ENCODE peak calls at places on chromosomes 6 and 20, in eight cellular contexts. One of them, this sample, is unnamed.

GRCh38 chr6:144469144-144469575 is 184.0 kb downstream of the UTRN start:
- DNase-seq in psoas muscle: no peak
- DNase-seq in IMR-90: no peak
- DNase-seq in GM13977: peak
- DNase-seq in K562: no peak
- DNase-seq in hepatocyte: no peak
- DNase-seq in GM12864: no peak
- DNase-seq in HL-60: no peak
- DNase-seq in this sample: no peak

GRCh38 chr6:131381694-131382093 is 191.3 kb upstream of the ARG1 start:
- DNase-seq in hepatocyte: no peak
- DNase-seq in psoas muscle: no peak
- DNase-seq in HL-60: no peak
- DNase-seq in IMR-90: no peak
- DNase-seq in GM12864: no peak
- DNase-seq in K562: no peak
- DNase-seq in GM13977: no peak
- DNase-seq in this sample: no peak

GRCh38 chr20:50398471-50399002 is 111.6 kb upstream of the PTPN1 start:
- DNase-seq in hepatocyte: no peak
- DNase-seq in IMR-90: no peak
- DNase-seq in K562: no peak
- DNase-seq in HL-60: no peak
- DNase-seq in GM12864: no peak
- DNase-seq in psoas muscle: peak
- DNase-seq in GM13977: no peak
- DNase-seq in this sample: no peak

GRCh38 chr6:163232649-163233048 is 181.9 kb upstream of the QKI start:
- DNase-seq in IMR-90: no peak
- DNase-seq in hepatocyte: no peak
- DNase-seq in K562: no peak
- DNase-seq in psoas muscle: no peak
- DNase-seq in GM12864: no peak
- DNase-seq in HL-60: no peak
- DNase-seq in GM13977: no peak
- DNase-seq in this sample: no peak

GRCh38 chr20:62824476-62825287 is 7.8 kb downstream of the COL9A3 start:
- DNase-seq in psoas muscle: no peak
- DNase-seq in K562: peak
- DNase-seq in GM13977: peak
- DNase-seq in HL-60: peak
- DNase-seq in hepatocyte: peak
- DNase-seq in IMR-90: no peak
- DNase-seq in GM12864: no peak
- DNase-seq in this sample: no peak

GRCh38 chr6:7479801-7480266 is 61.6 kb upstream of the DSP start:
- DNase-seq in hepatocyte: peak
- DNase-seq in K562: no peak
- DNase-seq in HL-60: no peak
- DNase-seq in IMR-90: peak
- DNase-seq in GM13977: no peak
- DNase-seq in psoas muscle: no peak
- DNase-seq in GM12864: no peak
- DNase-seq in this sample: no peak

GRCh38 chr20:19823216-19823615 is 65.2 kb downstream of the RIN2 start:
- DNase-seq in GM12864: no peak
- DNase-seq in GM13977: no peak
- DNase-seq in K562: no peak
- DNase-seq in IMR-90: peak
- DNase-seq in HL-60: no peak
- DNase-seq in hepatocyte: no peak
- DNase-seq in psoas muscle: no peak
- DNase-seq in this sample: no peak

GRCh38 chr6:139984317-139984716 is 609.9 kb upstream of the CITED2 start:
- DNase-seq in GM13977: no peak
- DNase-seq in GM12864: no peak
- DNase-seq in psoas muscle: no peak
- DNase-seq in hepatocyte: no peak
- DNase-seq in HL-60: no peak
- DNase-seq in IMR-90: no peak
- DNase-seq in K562: no peak
- DNase-seq in this sample: no peak

GRCh38 chr20:1360094-1360493 is 31.2 kb upstream of the SDCBP2 start:
- DNase-seq in hepatocyte: no peak
- DNase-seq in GM12864: no peak
- DNase-seq in IMR-90: no peak
- DNase-seq in GM13977: no peak
- DNase-seq in K562: no peak
- DNase-seq in HL-60: no peak
- DNase-seq in psoas muscle: no peak
- DNase-seq in this sample: no peak

GRCh38 chr6:145147981-145148380 is 587.3 kb downstream of the EPM2A start:
- DNase-seq in K562: no peak
- DNase-seq in GM12864: no peak
- DNase-seq in psoas muscle: no peak
- DNase-seq in IMR-90: no peak
- DNase-seq in GM13977: no peak
- DNase-seq in hepatocyte: no peak
- DNase-seq in HL-60: no peak
- DNase-seq in this sample: no peak

GRCh38 chr20:8121666-8122065 is 10.4 kb upstream of the PLCB1 start:
- DNase-seq in HL-60: no peak
- DNase-seq in psoas muscle: no peak
- DNase-seq in IMR-90: no peak
- DNase-seq in GM13977: no peak
- DNase-seq in hepatocyte: no peak
- DNase-seq in K562: no peak
- DNase-seq in GM12864: no peak
- DNase-seq in this sample: no peak

GRCh38 chr20:45449528-45449927 is 20.0 kb upstream of the WFDC2 start:
- DNase-seq in hepatocyte: no peak
- DNase-seq in K562: no peak
- DNase-seq in HL-60: no peak
- DNase-seq in GM13977: no peak
- DNase-seq in GM12864: no peak
- DNase-seq in IMR-90: no peak
- DNase-seq in psoas muscle: no peak
- DNase-seq in this sample: no peak

GRCh38 chr6:124977067-124977908 is 15.1 kb downstream of the RNF217 start:
- DNase-seq in GM12864: no peak
- DNase-seq in psoas muscle: no peak
- DNase-seq in GM13977: no peak
- DNase-seq in HL-60: no peak
- DNase-seq in K562: no peak
- DNase-seq in IMR-90: peak
- DNase-seq in hepatocyte: peak
- DNase-seq in this sample: no peak

GRCh38 chr6:83169511-83169910 is 23.6 kb downstream of the PGM3 start:
- DNase-seq in hepatocyte: no peak
- DNase-seq in psoas muscle: no peak
- DNase-seq in GM12864: no peak
- DNase-seq in K562: no peak
- DNase-seq in HL-60: no peak
- DNase-seq in IMR-90: no peak
- DNase-seq in GM13977: no peak
- DNase-seq in this sample: no peak

GRCh38 chr20:1844723-1845523 is 50.3 kb upstream of the SIRPA start:
- DNase-seq in GM13977: peak
- DNase-seq in psoas muscle: peak
- DNase-seq in GM12864: peak
- DNase-seq in hepatocyte: peak
- DNase-seq in HL-60: peak
- DNase-seq in K562: no peak
- DNase-seq in IMR-90: peak
- DNase-seq in this sample: no peak

GRCh38 chr20:53857723-53858236 is 212.6 kb downstream of the BCAS1 start:
- DNase-seq in hepatocyte: no peak
- DNase-seq in IMR-90: no peak
- DNase-seq in K562: no peak
- DNase-seq in GM12864: no peak
- DNase-seq in GM13977: no peak
- DNase-seq in psoas muscle: no peak
- DNase-seq in HL-60: no peak
- DNase-seq in this sample: no peak

GRCh38 chr20:11144114-11144513 is 470.3 kb upstream of the JAG1 start:
- DNase-seq in GM12864: no peak
- DNase-seq in hepatocyte: no peak
- DNase-seq in K562: no peak
- DNase-seq in IMR-90: peak
- DNase-seq in GM13977: no peak
- DNase-seq in HL-60: no peak
- DNase-seq in psoas muscle: no peak
- DNase-seq in this sample: no peak

GRCh38 chr6:16302721-16303552 is 64.5 kb downstream of the GMPR start:
- DNase-seq in HL-60: no peak
- DNase-seq in GM12864: no peak
- DNase-seq in GM13977: no peak
- DNase-seq in IMR-90: no peak
- DNase-seq in psoas muscle: no peak
- DNase-seq in K562: no peak
- DNase-seq in hepatocyte: no peak
- DNase-seq in this sample: no peak

GRCh38 chr6:162229093-162229492 is 498.5 kb downstream of the PRKN start:
- DNase-seq in IMR-90: no peak
- DNase-seq in psoas muscle: no peak
- DNase-seq in GM13977: no peak
- DNase-seq in K562: no peak
- DNase-seq in GM12864: no peak
- DNase-seq in hepatocyte: no peak
- DNase-seq in HL-60: no peak
- DNase-seq in this sample: no peak

GRCh38 chr20:56247954-56248782 is at the start of gene MC3R:
- DNase-seq in GM12864: no peak
- DNase-seq in GM13977: peak
- DNase-seq in hepatocyte: peak
- DNase-seq in HL-60: peak
- DNase-seq in K562: peak
- DNase-seq in psoas muscle: no peak
- DNase-seq in IMR-90: peak
- DNase-seq in this sample: no peak

GRCh38 chr20:35551485-35551884 is 9.6 kb downstream of the ERGIC3 start:
- DNase-seq in K562: peak
- DNase-seq in IMR-90: peak
- DNase-seq in HL-60: no peak
- DNase-seq in psoas muscle: no peak
- DNase-seq in GM13977: no peak
- DNase-seq in GM12864: no peak
- DNase-seq in hepatocyte: no peak
- DNase-seq in this sample: peak

GRCh38 chr6:128532110-128532509 is 11.7 kb upstream of the PTPRK start:
- DNase-seq in hepatocyte: no peak
- DNase-seq in GM12864: no peak
- DNase-seq in GM13977: no peak
- DNase-seq in IMR-90: no peak
- DNase-seq in HL-60: no peak
- DNase-seq in psoas muscle: no peak
- DNase-seq in K562: no peak
- DNase-seq in this sample: no peak

GRCh38 chr20:1907586-1907985 is 12.4 kb downstream of the SIRPA start:
- DNase-seq in GM12864: no peak
- DNase-seq in IMR-90: peak
- DNase-seq in psoas muscle: peak
- DNase-seq in K562: no peak
- DNase-seq in GM13977: no peak
- DNase-seq in hepatocyte: no peak
- DNase-seq in HL-60: no peak
- DNase-seq in this sample: no peak

GRCh38 chr20:10228330-10228729 is 9.7 kb downstream of the SNAP25 start:
- DNase-seq in HL-60: no peak
- DNase-seq in GM12864: no peak
- DNase-seq in GM13977: no peak
- DNase-seq in IMR-90: no peak
- DNase-seq in psoas muscle: no peak
- DNase-seq in hepatocyte: peak
- DNase-seq in K562: no peak
- DNase-seq in this sample: no peak

GRCh38 chr20:39109933-39110818 is 148.0 kb downstream of the DHX35 start:
- DNase-seq in psoas muscle: no peak
- DNase-seq in K562: no peak
- DNase-seq in hepatocyte: no peak
- DNase-seq in HL-60: no peak
- DNase-seq in GM13977: no peak
- DNase-seq in IMR-90: no peak
- DNase-seq in GM12864: no peak
- DNase-seq in this sample: no peak

GRCh38 chr6:138765896-138766487 is 7.6 kb upstream of the CCDC28A start:
- DNase-seq in psoas muscle: no peak
- DNase-seq in GM13977: peak
- DNase-seq in IMR-90: peak
- DNase-seq in HL-60: no peak
- DNase-seq in GM12864: no peak
- DNase-seq in hepatocyte: peak
- DNase-seq in K562: peak
- DNase-seq in this sample: no peak
- TF ChIP-seq CTCF in psoas muscle: peak
- TF ChIP-seq CTCF in GM13977: peak
- TF ChIP-seq CTCF in IMR-90: peak
- TF ChIP-seq CTCF in HL-60: peak
- TF ChIP-seq CTCF in GM12864: peak
- TF ChIP-seq CTCF in hepatocyte: peak
- TF ChIP-seq CTCF in K562: peak
- TF ChIP-seq CTCF in this sample: peak

DNA sequence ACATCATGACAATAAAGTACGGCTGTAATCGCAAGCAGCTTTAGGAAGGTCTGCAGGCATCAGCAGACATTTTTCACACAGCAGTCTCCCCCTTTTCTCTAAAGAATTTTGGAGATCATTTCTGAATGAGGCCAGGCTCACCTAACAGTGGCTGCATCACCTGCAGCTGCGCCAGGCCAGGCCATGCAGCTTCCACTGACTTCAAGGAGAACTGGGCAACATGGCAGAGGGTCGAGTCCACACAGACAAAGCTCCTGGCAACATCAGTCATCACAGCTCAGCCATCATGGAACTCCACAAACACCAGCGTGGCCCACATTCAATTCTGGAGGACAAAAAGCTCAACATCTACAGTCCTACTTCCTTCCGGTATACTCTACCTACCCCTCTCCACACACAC is 17.8 kb upstream of the FOXC1 start:
- DNase-seq in HL-60: no peak
- DNase-seq in GM12864: no peak
- DNase-seq in IMR-90: no peak
- DNase-seq in hepatocyte: no peak
- DNase-seq in K562: no peak
- DNase-seq in GM13977: no peak
- DNase-seq in psoas muscle: no peak
- DNase-seq in this sample: no peak
- TF ChIP-seq CTCF in HL-60: no peak
- TF ChIP-seq CTCF in GM12864: no peak
- TF ChIP-seq CTCF in IMR-90: no peak
- TF ChIP-seq CTCF in hepatocyte: no peak
- TF ChIP-seq CTCF in K562: no peak
- TF ChIP-seq CTCF in GM13977: no peak
- TF ChIP-seq CTCF in psoas muscle: no peak
- TF ChIP-seq CTCF in this sample: no peak

GRCh38 chr6:93423542-93423941 is 4.2 kb upstream of the EPHA7 start:
- DNase-seq in K562: no peak
- DNase-seq in HL-60: peak
- DNase-seq in IMR-90: no peak
- DNase-seq in psoas muscle: peak
- DNase-seq in GM13977: no peak
- DNase-seq in hepatocyte: peak
- DNase-seq in GM12864: peak
- DNase-seq in this sample: no peak
- TF ChIP-seq CTCF in K562: no peak
- TF ChIP-seq CTCF in HL-60: no peak
- TF ChIP-seq CTCF in IMR-90: peak
- TF ChIP-seq CTCF in psoas muscle: peak
- TF ChIP-seq CTCF in GM13977: peak
- TF ChIP-seq CTCF in hepatocyte: peak
- TF ChIP-seq CTCF in GM12864: peak
- TF ChIP-seq CTCF in this sample: peak

GRCh38 chr6:37516076-37516919 is 16.6 kb upstream of the CCDC167 start:
- DNase-seq in hepatocyte: peak
- DNase-seq in K562: no peak
- DNase-seq in GM13977: peak
- DNase-seq in GM12864: no peak
- DNase-seq in psoas muscle: no peak
- DNase-seq in IMR-90: no peak
- DNase-seq in HL-60: no peak
- DNase-seq in this sample: peak
- TF ChIP-seq CTCF in hepatocyte: no peak
- TF ChIP-seq CTCF in K562: no peak
- TF ChIP-seq CTCF in GM13977: no peak
- TF ChIP-seq CTCF in GM12864: no peak
- TF ChIP-seq CTCF in psoas muscle: no peak
- TF ChIP-seq CTCF in IMR-90: no peak
- TF ChIP-seq CTCF in HL-60: no peak
- TF ChIP-seq CTCF in this sample: no peak